ENCODE peak calls at places on chromosomes 5 and 9, in six cellular contexts. P, L, U, F, X and N are unnamed samples.

GRCh38 chr5:13985736-13986418 is 41.4 kb upstream of the DNAH5 start:
- DNase-seq in P (no peak), L (no peak), U (no peak), F (no peak), X (peak; percentile 75), N (no peak)

GRCh38 chr5:165579911-165580310 is 2074.5 kb downstream of the MAT2B start:
- DNase-seq in P (no peak), L (no peak), U (no peak), F (no peak), X (no peak), N (no peak)

GRCh38 chr5:38382898-38383297 is 124.5 kb downstream of the EGFLAM start:
- DNase-seq in P (peak; percentile 76), L (peak; percentile 93), U (peak; percentile 7), F (peak; percentile 8), X (peak; percentile 84), N (peak; percentile 71)

GRCh38 chr5:168865973-168866372 is 286.8 kb upstream of the PANK3 start:
- DNase-seq in P (no peak), L (peak; percentile 77), U (no peak), F (no peak), X (no peak), N (peak; percentile 52)

GRCh38 chr9:92934321-92934720 is 13.0 kb upstream of the FGD3 start:
- DNase-seq in P (no peak), L (no peak), U (no peak), F (no peak), X (no peak), N (no peak)

GRCh38 chr5:140883373-140883772 is 1.4 kb downstream of the PCDHA13 start:
- DNase-seq in P (no peak), L (peak; percentile 41), U (no peak), F (no peak), X (no peak), N (peak; percentile 13)

GRCh38 chr5:138936225-138936967 is 61.3 kb upstream of the LRRTM2 start:
- DNase-seq in P (no peak), L (peak; percentile 63), U (no peak), F (no peak), X (no peak), N (no peak)

GRCh38 chr9:23123048-23123632 is 676.5 kb downstream of the DMRTA1 start:
- DNase-seq in P (peak; percentile 4), L (peak; percentile 74), U (no peak), F (no peak), X (no peak), N (peak; percentile 7)

GRCh38 chr5:58745350-58745749 is 162.5 kb downstream of the RAB3C start:
- DNase-seq in P (no peak), L (no peak), U (no peak), F (no peak), X (no peak), N (no peak)

GRCh38 chr9:83508072-83508471 is 30.1 kb downstream of the FRMD3 start:
- DNase-seq in P (no peak), L (no peak), U (no peak), F (peak; percentile 14), X (no peak), N (no peak)

GRCh38 chr9:129582865-129583264 is 38.0 kb downstream of the C9orf50 start:
- DNase-seq in P (no peak), L (no peak), U (no peak), F (no peak), X (no peak), N (no peak)

GRCh38 chr5:171826132-171826531 is 40.5 kb downstream of the SMIM23 start:
- DNase-seq in P (no peak), L (no peak), U (no peak), F (no peak), X (no peak), N (no peak)

GRCh38 chr9:69667306-69667705 is 4.9 kb downstream of the APBA1 start:
- DNase-seq in P (no peak), L (no peak), U (no peak), F (no peak), X (no peak), N (peak; percentile 32)

GRCh38 chr9:19481971-19482404 is 73.2 kb downstream of the ACER2 start:
- DNase-seq in P (no peak), L (peak; percentile 26), U (no peak), F (no peak), X (no peak), N (no peak)

GRCh38 chr5:151745071-151745705 is 13.2 kb downstream of the ATOX1 start:
- DNase-seq in P (peak; percentile 48), L (no peak), U (no peak), F (peak; percentile 36), X (peak; percentile 56), N (no peak)

GRCh38 chr5:147782053-147783028 is at the start of gene JAKMIP2:
- DNase-seq in P (peak; percentile 67), L (peak; percentile 100), U (peak; percentile 63), F (peak; percentile 77), X (peak; percentile 67), N (peak; percentile 87)

GRCh38 chr9:33029106-33029788 is 4.2 kb downstream of the DNAJA1 start:
- DNase-seq in P (no peak), L (no peak), U (no peak), F (no peak), X (no peak), N (no peak)

GRCh38 chr9:130857864-130858730 is 23.0 kb downstream of the ABL1 start:
- DNase-seq in P (no peak), L (no peak), U (no peak), F (no peak), X (no peak), N (no peak)

GRCh38 chr9:131045300-131046092 is 36.5 kb downstream of the LAMC3 start:
- DNase-seq in P (peak; percentile 69), L (no peak), U (no peak), F (no peak), X (no peak), N (no peak)

GRCh38 chr9:134525070-134525815 is 116.4 kb upstream of the COL5A1 start:
- DNase-seq in P (no peak), L (no peak), U (no peak), F (no peak), X (no peak), N (peak; percentile 48)

GRCh38 chr9:35269919-35270318 is 108.1 kb downstream of the UNC13B start:
- DNase-seq in P (no peak), L (no peak), U (no peak), F (no peak), X (no peak), N (no peak)

GRCh38 chr5:10352404-10353240 is 873 bp upstream of the MARCHF6 start:
- DNase-seq in P (peak; percentile 49), L (no peak), U (no peak), F (no peak), X (no peak), N (no peak)

GRCh38 chr9:113886003-113886324 is 9.9 kb downstream of the ZNF618 start:
- DNase-seq in P (no peak), L (no peak), U (no peak), F (no peak), X (no peak), N (no peak)

GRCh38 chr9:109901191-109901590 is 121.2 kb downstream of the PALM2AKAP2 start:
- DNase-seq in P (no peak), L (no peak), U (no peak), F (no peak), X (no peak), N (no peak)

GRCh38 chr5:132873119-132873929 is at the start of gene LEAP2:
- DNase-seq in P (no peak), L (no peak), U (no peak), F (no peak), X (no peak), N (no peak)

GRCh38 chr9:124218438-124219289 is 39.1 kb upstream of the NEK6 start:
- DNase-seq in P (peak; percentile 66), L (peak; percentile 38), U (no peak), F (no peak), X (no peak), N (no peak)

GRCh38 chr5:62284946-62285891 is 20.8 kb upstream of the KIF2A start:
- DNase-seq in P (peak; percentile 74), L (no peak), U (no peak), F (no peak), X (no peak), N (no peak)

GRCh38 chr9:114051281-114051680 is 26.8 kb downstream of the AMBP start:
- DNase-seq in P (no peak), L (peak; percentile 22), U (no peak), F (no peak), X (no peak), N (no peak)

GRCh38 chr5:95959051-95959963 is 2.3 kb downstream of the ELL2 start:
- DNase-seq in P (no peak), L (peak; percentile 78), U (no peak), F (no peak), X (no peak), N (peak; percentile 32)

GRCh38 chr9:97830884-97831829 is 21.9 kb upstream of the FOXE1 start:
- DNase-seq in P (no peak), L (peak; percentile 76), U (no peak), F (no peak), X (no peak), N (peak; percentile 24)

GRCh38 chr9:72471096-72471495 is 50.3 kb upstream of the TMC1 start:
- DNase-seq in P (no peak), L (no peak), U (no peak), F (no peak), X (no peak), N (no peak)

GRCh38 chr5:88884435-88884877 is 1.5 kb upstream of the MEF2C start:
- DNase-seq in P (no peak), L (no peak), U (no peak), F (no peak), X (no peak), N (peak; percentile 19)